ENCODE peak calls at places on chromosomes 13 and 19, in nine cellular contexts. One of them, this sample, is unnamed.

GRCh38 chr19:39752795-39753194 is 15.0 kb upstream of the CLC start:
- DNase-seq in type B pancreatic cell: no peak
- DNase-seq in NCI-H2171: no peak
- DNase-seq in hypothalamus: no peak
- DNase-seq in trophoblast cell: no peak
- DNase-seq in neural crest cell: no peak
- DNase-seq in H9: no peak
- DNase-seq in substantia nigra: no peak
- DNase-seq in head of caudate nucleus: no peak
- DNase-seq in this sample: no peak

GRCh38 chr13:35789335-35790166 is 313.1 kb upstream of the MAB21L1 start:
- DNase-seq in NCI-H2171: peak
- DNase-seq in H9: no peak
- DNase-seq in substantia nigra: no peak
- DNase-seq in type B pancreatic cell: no peak
- DNase-seq in trophoblast cell: peak
- DNase-seq in neural crest cell: no peak
- DNase-seq in head of caudate nucleus: no peak
- DNase-seq in hypothalamus: no peak
- DNase-seq in this sample: no peak

GRCh38 chr13:113633485-113633873 is 24.5 kb downstream of the ATP4B start:
- DNase-seq in hypothalamus: no peak
- DNase-seq in trophoblast cell: no peak
- DNase-seq in neural crest cell: no peak
- DNase-seq in H9: no peak
- DNase-seq in head of caudate nucleus: no peak
- DNase-seq in type B pancreatic cell: no peak
- DNase-seq in substantia nigra: no peak
- DNase-seq in NCI-H2171: no peak
- DNase-seq in this sample: no peak

GRCh38 chr13:109747524-109747923 is 38.9 kb downstream of the IRS2 start:
- DNase-seq in head of caudate nucleus: no peak
- DNase-seq in H9: no peak
- DNase-seq in neural crest cell: no peak
- DNase-seq in type B pancreatic cell: no peak
- DNase-seq in substantia nigra: no peak
- DNase-seq in NCI-H2171: no peak
- DNase-seq in hypothalamus: no peak
- DNase-seq in trophoblast cell: no peak
- DNase-seq in this sample: no peak

GRCh38 chr19:57334191-57334590 is 13.9 kb downstream of the ZNF543 start:
- DNase-seq in type B pancreatic cell: no peak
- DNase-seq in head of caudate nucleus: no peak
- DNase-seq in neural crest cell: no peak
- DNase-seq in substantia nigra: no peak
- DNase-seq in hypothalamus: no peak
- DNase-seq in H9: no peak
- DNase-seq in NCI-H2171: no peak
- DNase-seq in trophoblast cell: peak
- DNase-seq in this sample: no peak

GRCh38 chr19:49340069-49340864 is 5.1 kb downstream of the CD37 start:
- DNase-seq in head of caudate nucleus: no peak
- DNase-seq in trophoblast cell: peak
- DNase-seq in type B pancreatic cell: no peak
- DNase-seq in NCI-H2171: peak
- DNase-seq in substantia nigra: no peak
- DNase-seq in hypothalamus: no peak
- DNase-seq in neural crest cell: no peak
- DNase-seq in H9: peak
- DNase-seq in this sample: peak

GRCh38 chr13:112572408-112572807 is 15.5 kb downstream of the TUBGCP3 start:
- DNase-seq in hypothalamus: no peak
- DNase-seq in trophoblast cell: no peak
- DNase-seq in H9: no peak
- DNase-seq in head of caudate nucleus: no peak
- DNase-seq in type B pancreatic cell: no peak
- DNase-seq in NCI-H2171: no peak
- DNase-seq in neural crest cell: no peak
- DNase-seq in substantia nigra: no peak
- DNase-seq in this sample: no peak

GRCh38 chr19:51815038-51815437 is 20.1 kb downstream of the FPR3 start:
- DNase-seq in neural crest cell: no peak
- DNase-seq in NCI-H2171: no peak
- DNase-seq in hypothalamus: no peak
- DNase-seq in H9: no peak
- DNase-seq in trophoblast cell: no peak
- DNase-seq in type B pancreatic cell: no peak
- DNase-seq in head of caudate nucleus: no peak
- DNase-seq in substantia nigra: no peak
- DNase-seq in this sample: no peak

GRCh38 chr19:51681286-51681956 is 11.7 kb upstream of the SPACA6 start:
- DNase-seq in trophoblast cell: peak
- DNase-seq in type B pancreatic cell: no peak
- DNase-seq in head of caudate nucleus: no peak
- DNase-seq in hypothalamus: no peak
- DNase-seq in H9: no peak
- DNase-seq in neural crest cell: no peak
- DNase-seq in substantia nigra: no peak
- DNase-seq in NCI-H2171: no peak
- DNase-seq in this sample: peak

GRCh38 chr19:47613165-47614146 is 4.5 kb downstream of the BICRA start:
- DNase-seq in head of caudate nucleus: no peak
- DNase-seq in type B pancreatic cell: peak
- DNase-seq in neural crest cell: no peak
- DNase-seq in H9: peak
- DNase-seq in substantia nigra: no peak
- DNase-seq in trophoblast cell: peak
- DNase-seq in hypothalamus: peak
- DNase-seq in NCI-H2171: peak
- DNase-seq in this sample: no peak

GRCh38 chr19:8085606-8086464 is 33.3 kb downstream of the CCL25 start:
- DNase-seq in NCI-H2171: no peak
- DNase-seq in trophoblast cell: peak
- DNase-seq in H9: no peak
- DNase-seq in head of caudate nucleus: no peak
- DNase-seq in hypothalamus: no peak
- DNase-seq in neural crest cell: peak
- DNase-seq in substantia nigra: no peak
- DNase-seq in type B pancreatic cell: no peak
- DNase-seq in this sample: no peak

GRCh38 chr19:23817519-23817918 is 58.8 kb upstream of the ZNF681 start:
- DNase-seq in NCI-H2171: no peak
- DNase-seq in type B pancreatic cell: no peak
- DNase-seq in hypothalamus: no peak
- DNase-seq in H9: peak
- DNase-seq in trophoblast cell: peak
- DNase-seq in head of caudate nucleus: peak
- DNase-seq in substantia nigra: no peak
- DNase-seq in neural crest cell: no peak
- DNase-seq in this sample: no peak

GRCh38 chr13:68081051-68081450 is 850.9 kb upstream of the PCDH9 start:
- DNase-seq in head of caudate nucleus: no peak
- DNase-seq in type B pancreatic cell: no peak
- DNase-seq in NCI-H2171: no peak
- DNase-seq in hypothalamus: no peak
- DNase-seq in H9: no peak
- DNase-seq in trophoblast cell: no peak
- DNase-seq in neural crest cell: no peak
- DNase-seq in substantia nigra: no peak
- DNase-seq in this sample: no peak

GRCh38 chr13:108408670-108409069 is 139.2 kb downstream of the TNFSF13B start:
- DNase-seq in head of caudate nucleus: no peak
- DNase-seq in neural crest cell: no peak
- DNase-seq in type B pancreatic cell: no peak
- DNase-seq in substantia nigra: no peak
- DNase-seq in H9: no peak
- DNase-seq in trophoblast cell: no peak
- DNase-seq in NCI-H2171: no peak
- DNase-seq in hypothalamus: no peak
- DNase-seq in this sample: no peak

GRCh38 chr19:16001481-16002312 is 52.9 kb downstream of the OR10H4 start:
- DNase-seq in head of caudate nucleus: no peak
- DNase-seq in trophoblast cell: peak
- DNase-seq in neural crest cell: no peak
- DNase-seq in hypothalamus: no peak
- DNase-seq in NCI-H2171: no peak
- DNase-seq in substantia nigra: no peak
- DNase-seq in H9: no peak
- DNase-seq in type B pancreatic cell: peak
- DNase-seq in this sample: no peak

GRCh38 chr13:35140831-35141230 is 198.8 kb downstream of the NBEA start:
- DNase-seq in type B pancreatic cell: no peak
- DNase-seq in hypothalamus: no peak
- DNase-seq in head of caudate nucleus: no peak
- DNase-seq in H9: no peak
- DNase-seq in substantia nigra: no peak
- DNase-seq in NCI-H2171: no peak
- DNase-seq in neural crest cell: no peak
- DNase-seq in trophoblast cell: no peak
- DNase-seq in this sample: no peak

GRCh38 chr19:22286151-22286810 is at the start of gene ZNF729:
- DNase-seq in NCI-H2171: no peak
- DNase-seq in neural crest cell: no peak
- DNase-seq in substantia nigra: no peak
- DNase-seq in hypothalamus: peak
- DNase-seq in type B pancreatic cell: no peak
- DNase-seq in H9: no peak
- DNase-seq in head of caudate nucleus: no peak
- DNase-seq in trophoblast cell: peak
- DNase-seq in this sample: no peak

GRCh38 chr19:58544591-58545285 is 874 bp downstream of the TRIM28 start:
- DNase-seq in hypothalamus: no peak
- DNase-seq in neural crest cell: peak
- DNase-seq in substantia nigra: no peak
- DNase-seq in NCI-H2171: no peak
- DNase-seq in head of caudate nucleus: no peak
- DNase-seq in H9: peak
- DNase-seq in trophoblast cell: peak
- DNase-seq in type B pancreatic cell: no peak
- DNase-seq in this sample: no peak

GRCh38 chr13:97879646-97880297 is 73.7 kb upstream of the IPO5 start:
- DNase-seq in NCI-H2171: no peak
- DNase-seq in H9: no peak
- DNase-seq in trophoblast cell: peak
- DNase-seq in substantia nigra: no peak
- DNase-seq in neural crest cell: no peak
- DNase-seq in type B pancreatic cell: no peak
- DNase-seq in hypothalamus: no peak
- DNase-seq in head of caudate nucleus: no peak
- DNase-seq in this sample: peak

GRCh38 chr13:78032132-78032531 is 113.5 kb upstream of the EDNRB start:
- DNase-seq in trophoblast cell: no peak
- DNase-seq in neural crest cell: no peak
- DNase-seq in substantia nigra: no peak
- DNase-seq in head of caudate nucleus: no peak
- DNase-seq in H9: no peak
- DNase-seq in hypothalamus: no peak
- DNase-seq in NCI-H2171: no peak
- DNase-seq in type B pancreatic cell: no peak
- DNase-seq in this sample: no peak

GRCh38 chr13:98656223-98656622 is 79.3 kb upstream of the STK24 start:
- DNase-seq in H9: no peak
- DNase-seq in head of caudate nucleus: no peak
- DNase-seq in substantia nigra: no peak
- DNase-seq in NCI-H2171: no peak
- DNase-seq in type B pancreatic cell: no peak
- DNase-seq in neural crest cell: no peak
- DNase-seq in hypothalamus: no peak
- DNase-seq in trophoblast cell: no peak
- DNase-seq in this sample: no peak

GRCh38 chr13:19601749-19602725 is 31.4 kb upstream of the MPHOSPH8 start:
- DNase-seq in NCI-H2171: no peak
- DNase-seq in trophoblast cell: peak
- DNase-seq in hypothalamus: no peak
- DNase-seq in H9: peak
- DNase-seq in substantia nigra: no peak
- DNase-seq in head of caudate nucleus: no peak
- DNase-seq in type B pancreatic cell: peak
- DNase-seq in neural crest cell: peak
- DNase-seq in this sample: peak

GRCh38 chr19:38035515-38036495 is 128.8 kb downstream of the SIPA1L3 start:
- DNase-seq in neural crest cell: no peak
- DNase-seq in substantia nigra: no peak
- DNase-seq in NCI-H2171: no peak
- DNase-seq in hypothalamus: no peak
- DNase-seq in head of caudate nucleus: peak
- DNase-seq in type B pancreatic cell: no peak
- DNase-seq in trophoblast cell: no peak
- DNase-seq in H9: no peak
- DNase-seq in this sample: no peak

GRCh38 chr19:48549380-48549779 is 2.6 kb upstream of the SULT2B1 start:
- DNase-seq in H9: no peak
- DNase-seq in NCI-H2171: no peak
- DNase-seq in trophoblast cell: no peak
- DNase-seq in type B pancreatic cell: no peak
- DNase-seq in neural crest cell: no peak
- DNase-seq in head of caudate nucleus: no peak
- DNase-seq in hypothalamus: no peak
- DNase-seq in substantia nigra: no peak
- DNase-seq in this sample: no peak

GRCh38 chr19:27794444-27795042 is 1418.4 kb downstream of the UQCRFS1 start:
- DNase-seq in NCI-H2171: no peak
- DNase-seq in hypothalamus: no peak
- DNase-seq in substantia nigra: no peak
- DNase-seq in type B pancreatic cell: no peak
- DNase-seq in neural crest cell: no peak
- DNase-seq in H9: peak
- DNase-seq in trophoblast cell: no peak
- DNase-seq in head of caudate nucleus: no peak
- DNase-seq in this sample: peak

GRCh38 chr19:38564981-38565685 is 52.6 kb downstream of the MAP4K1 start:
- DNase-seq in hypothalamus: no peak
- DNase-seq in neural crest cell: no peak
- DNase-seq in NCI-H2171: no peak
- DNase-seq in H9: peak
- DNase-seq in substantia nigra: no peak
- DNase-seq in head of caudate nucleus: no peak
- DNase-seq in type B pancreatic cell: no peak
- DNase-seq in trophoblast cell: no peak
- DNase-seq in this sample: no peak

GRCh38 chr13:98454389-98454881 is 122.5 kb downstream of the STK24 start:
- DNase-seq in NCI-H2171: peak
- DNase-seq in neural crest cell: no peak
- DNase-seq in substantia nigra: no peak
- DNase-seq in trophoblast cell: no peak
- DNase-seq in head of caudate nucleus: no peak
- DNase-seq in hypothalamus: no peak
- DNase-seq in type B pancreatic cell: no peak
- DNase-seq in H9: no peak
- DNase-seq in this sample: no peak

GRCh38 chr19:39372047-39372802 is 18.7 kb downstream of the PAF1 start:
- DNase-seq in neural crest cell: no peak
- DNase-seq in H9: no peak
- DNase-seq in hypothalamus: peak
- DNase-seq in substantia nigra: peak
- DNase-seq in head of caudate nucleus: peak
- DNase-seq in NCI-H2171: no peak
- DNase-seq in trophoblast cell: no peak
- DNase-seq in type B pancreatic cell: no peak
- DNase-seq in this sample: no peak

GRCh38 chr19:33493401-33494275 is 28.0 kb downstream of the PEPD start:
- DNase-seq in NCI-H2171: no peak
- DNase-seq in type B pancreatic cell: no peak
- DNase-seq in substantia nigra: no peak
- DNase-seq in H9: no peak
- DNase-seq in hypothalamus: no peak
- DNase-seq in neural crest cell: no peak
- DNase-seq in head of caudate nucleus: no peak
- DNase-seq in trophoblast cell: no peak
- DNase-seq in this sample: no peak